ENCODE peak calls at places on chromosome 2, in seven cellular contexts. P is endothelial cell, M is NCI-H1105 treated with DMSO at 0.1 percent for 48 hours, X is PC-9, V is neural progenitor cell, R is anterior cingulate cortex, C is BE2C. Y is an unnamed sample.

GRCh38 chr2:8692783-8693768 is 11.2 kb downstream of the ID2 start:
- DNase-seq in P (peak), M (no peak), X (no peak), V (peak), R (peak), C (peak), Y (no peak)

GRCh38 chr2:23592898-23593297 is 207.9 kb downstream of the KLHL29 start:
- DNase-seq in P (no peak), M (no peak), X (no peak), V (no peak), R (no peak), C (no peak), Y (no peak)

GRCh38 chr2:85779641-85780315 is 26.0 kb downstream of the ATOH8 start:
- DNase-seq in P (no peak), M (no peak), X (no peak), V (no peak), R (no peak), C (no peak), Y (no peak)

GRCh38 chr2:168089200-168089599 is 158.2 kb downstream of the STK39 start:
- DNase-seq in P (no peak), M (no peak), X (no peak), V (no peak), R (no peak), C (no peak), Y (no peak)

GRCh38 chr2:85778646-85779364 is 25.0 kb downstream of the ATOH8 start:
- DNase-seq in P (no peak), M (no peak), X (no peak), V (no peak), R (no peak), C (no peak), Y (no peak)

GRCh38 chr2:100819365-100820345 is at the start of gene NPAS2:
- DNase-seq in P (peak), M (peak), X (no peak), V (peak), R (no peak), C (no peak), Y (no peak)

GRCh38 chr2:129504646-129505045 is 474.8 kb upstream of the RAB6C start:
- DNase-seq in P (no peak), M (no peak), X (no peak), V (no peak), R (no peak), C (no peak), Y (no peak)

GRCh38 chr2:146820672-146821071 is 1024.2 kb upstream of the ACVR2A start:
- DNase-seq in P (no peak), M (no peak), X (no peak), V (no peak), R (no peak), C (no peak), Y (no peak)

GRCh38 chr2:9879455-9880194 is 36.4 kb downstream of the TAF1B start:
- DNase-seq in P (no peak), M (no peak), X (no peak), V (no peak), R (no peak), C (no peak), Y (no peak)

GRCh38 chr2:188382107-188382506 is 90.4 kb downstream of the GULP1 start:
- DNase-seq in P (no peak), M (no peak), X (no peak), V (no peak), R (no peak), C (no peak), Y (no peak)

GRCh38 chr2:97067279-97068004 is 27.2 kb downstream of the FAHD2B start:
- DNase-seq in P (no peak), M (no peak), X (no peak), V (no peak), R (no peak), C (no peak), Y (no peak)

GRCh38 chr2:96342085-96342484 is 6.5 kb downstream of the NCAPH start:
- DNase-seq in P (no peak), M (no peak), X (peak), V (no peak), R (no peak), C (no peak), Y (no peak)

GRCh38 chr2:176188218-176188968 is at the start of gene HOXD1:
- DNase-seq in P (peak), M (no peak), X (no peak), V (peak), R (peak), C (peak), Y (no peak)

GRCh38 chr2:186058604-186059003 is 320.0 kb downstream of the FSIP2 start:
- DNase-seq in P (no peak), M (peak), X (no peak), V (peak), R (no peak), C (no peak), Y (no peak)

GRCh38 chr2:240601831-240602160 is 15.3 kb downstream of the CAPN10 start:
- DNase-seq in P (no peak), M (no peak), X (no peak), V (no peak), R (no peak), C (no peak), Y (no peak)

GRCh38 chr2:174780191-174780590 is 15.9 kb upstream of the CHRNA1 start:
- DNase-seq in P (no peak), M (no peak), X (no peak), V (no peak), R (no peak), C (no peak), Y (no peak)

Y was measured in epithelial cell of proximal tubule.